ENCODE peak calls at places on chromosome 13, in nine cellular contexts. One of them, this sample, is unnamed.

GRCh38 chr13:39052944-39053343 is 14.7 kb downstream of the NHLRC3 start:
- DNase-seq in aorta: no peak
- DNase-seq in GM23248: no peak
- DNase-seq in tibial nerve: no peak
- DNase-seq in amygdala: no peak
- DNase-seq in astrocyte: no peak
- DNase-seq in stimulated activated CD8-positive, alpha-beta memory T cell treated with anti-CD3 and anti-CD28 coated beads, Interleukin-15, amount 100 ng/mL, for 4 hours: no peak
- DNase-seq in OCI-LY7: no peak
- DNase-seq in nephron progenitor cell: no peak
- DNase-seq in this sample: no peak

GRCh38 chr13:68715651-68716050 is 1392.0 kb upstream of the ATXN8OS start:
- DNase-seq in OCI-LY7: no peak
- DNase-seq in tibial nerve: no peak
- DNase-seq in astrocyte: no peak
- DNase-seq in nephron progenitor cell: no peak
- DNase-seq in GM23248: no peak
- DNase-seq in aorta: no peak
- DNase-seq in stimulated activated CD8-positive, alpha-beta memory T cell treated with anti-CD3 and anti-CD28 coated beads, Interleukin-15, amount 100 ng/mL, for 4 hours: no peak
- DNase-seq in amygdala: no peak
- DNase-seq in this sample: no peak

GRCh38 chr13:33139186-33139585 is 123.0 kb downstream of the KL start:
- DNase-seq in nephron progenitor cell: no peak
- DNase-seq in aorta: peak
- DNase-seq in OCI-LY7: no peak
- DNase-seq in stimulated activated CD8-positive, alpha-beta memory T cell treated with anti-CD3 and anti-CD28 coated beads, Interleukin-15, amount 100 ng/mL, for 4 hours: no peak
- DNase-seq in GM23248: no peak
- DNase-seq in astrocyte: no peak
- DNase-seq in tibial nerve: peak
- DNase-seq in amygdala: no peak
- DNase-seq in this sample: no peak

GRCh38 chr13:38900188-38900587 is 90.4 kb downstream of the STOML3 start:
- DNase-seq in GM23248: peak
- DNase-seq in stimulated activated CD8-positive, alpha-beta memory T cell treated with anti-CD3 and anti-CD28 coated beads, Interleukin-15, amount 100 ng/mL, for 4 hours: no peak
- DNase-seq in aorta: no peak
- DNase-seq in nephron progenitor cell: no peak
- DNase-seq in tibial nerve: no peak
- DNase-seq in astrocyte: no peak
- DNase-seq in amygdala: no peak
- DNase-seq in OCI-LY7: no peak
- DNase-seq in this sample: no peak

GRCh38 chr13:104962411-104962810 is 1573.1 kb downstream of the EFNB2 start:
- DNase-seq in OCI-LY7: no peak
- DNase-seq in nephron progenitor cell: no peak
- DNase-seq in GM23248: no peak
- DNase-seq in tibial nerve: no peak
- DNase-seq in astrocyte: no peak
- DNase-seq in stimulated activated CD8-positive, alpha-beta memory T cell treated with anti-CD3 and anti-CD28 coated beads, Interleukin-15, amount 100 ng/mL, for 4 hours: no peak
- DNase-seq in aorta: no peak
- DNase-seq in amygdala: no peak
- DNase-seq in this sample: no peak

GRCh38 chr13:100075700-100076587 is 12.9 kb upstream of the PCCA start:
- DNase-seq in aorta: no peak
- DNase-seq in OCI-LY7: no peak
- DNase-seq in stimulated activated CD8-positive, alpha-beta memory T cell treated with anti-CD3 and anti-CD28 coated beads, Interleukin-15, amount 100 ng/mL, for 4 hours: no peak
- DNase-seq in tibial nerve: no peak
- DNase-seq in astrocyte: no peak
- DNase-seq in GM23248: peak
- DNase-seq in amygdala: no peak
- DNase-seq in nephron progenitor cell: no peak
- DNase-seq in this sample: no peak

GRCh38 chr13:40146063-40146462 is 490.6 kb downstream of the COG6 start:
- DNase-seq in astrocyte: no peak
- DNase-seq in nephron progenitor cell: no peak
- DNase-seq in stimulated activated CD8-positive, alpha-beta memory T cell treated with anti-CD3 and anti-CD28 coated beads, Interleukin-15, amount 100 ng/mL, for 4 hours: no peak
- DNase-seq in amygdala: no peak
- DNase-seq in aorta: no peak
- DNase-seq in OCI-LY7: peak
- DNase-seq in tibial nerve: no peak
- DNase-seq in GM23248: no peak
- DNase-seq in this sample: no peak

GRCh38 chr13:36530861-36531590 is 98.7 kb downstream of the CCNA1 start:
- DNase-seq in stimulated activated CD8-positive, alpha-beta memory T cell treated with anti-CD3 and anti-CD28 coated beads, Interleukin-15, amount 100 ng/mL, for 4 hours: no peak
- DNase-seq in nephron progenitor cell: no peak
- DNase-seq in GM23248: no peak
- DNase-seq in amygdala: no peak
- DNase-seq in aorta: no peak
- DNase-seq in tibial nerve: no peak
- DNase-seq in astrocyte: no peak
- DNase-seq in OCI-LY7: no peak
- DNase-seq in this sample: no peak

GRCh38 chr13:21435710-21436151 is 23.4 kb downstream of the ZDHHC20 start:
- DNase-seq in amygdala: no peak
- DNase-seq in OCI-LY7: peak
- DNase-seq in GM23248: peak
- DNase-seq in aorta: peak
- DNase-seq in nephron progenitor cell: no peak
- DNase-seq in astrocyte: peak
- DNase-seq in stimulated activated CD8-positive, alpha-beta memory T cell treated with anti-CD3 and anti-CD28 coated beads, Interleukin-15, amount 100 ng/mL, for 4 hours: peak
- DNase-seq in tibial nerve: peak
- DNase-seq in this sample: peak

GRCh38 chr13:41516760-41517159 is 59.4 kb downstream of the RGCC start:
- DNase-seq in nephron progenitor cell: no peak
- DNase-seq in amygdala: no peak
- DNase-seq in astrocyte: no peak
- DNase-seq in stimulated activated CD8-positive, alpha-beta memory T cell treated with anti-CD3 and anti-CD28 coated beads, Interleukin-15, amount 100 ng/mL, for 4 hours: no peak
- DNase-seq in aorta: no peak
- DNase-seq in tibial nerve: no peak
- DNase-seq in OCI-LY7: no peak
- DNase-seq in GM23248: no peak
- DNase-seq in this sample: no peak

GRCh38 chr13:98004107-98004506 is 50.6 kb downstream of the IPO5 start:
- DNase-seq in OCI-LY7: no peak
- DNase-seq in stimulated activated CD8-positive, alpha-beta memory T cell treated with anti-CD3 and anti-CD28 coated beads, Interleukin-15, amount 100 ng/mL, for 4 hours: no peak
- DNase-seq in tibial nerve: no peak
- DNase-seq in aorta: no peak
- DNase-seq in nephron progenitor cell: no peak
- DNase-seq in GM23248: no peak
- DNase-seq in astrocyte: peak
- DNase-seq in amygdala: no peak
- DNase-seq in this sample: no peak

GRCh38 chr13:98517576-98518310 is 59.2 kb downstream of the STK24 start:
- DNase-seq in stimulated activated CD8-positive, alpha-beta memory T cell treated with anti-CD3 and anti-CD28 coated beads, Interleukin-15, amount 100 ng/mL, for 4 hours: no peak
- DNase-seq in astrocyte: no peak
- DNase-seq in tibial nerve: no peak
- DNase-seq in GM23248: no peak
- DNase-seq in OCI-LY7: no peak
- DNase-seq in aorta: no peak
- DNase-seq in nephron progenitor cell: no peak
- DNase-seq in amygdala: no peak
- DNase-seq in this sample: no peak

GRCh38 chr13:95524270-95524901 is 28.1 kb upstream of the CLDN10 start:
- DNase-seq in aorta: no peak
- DNase-seq in amygdala: no peak
- DNase-seq in nephron progenitor cell: no peak
- DNase-seq in GM23248: peak
- DNase-seq in astrocyte: no peak
- DNase-seq in stimulated activated CD8-positive, alpha-beta memory T cell treated with anti-CD3 and anti-CD28 coated beads, Interleukin-15, amount 100 ng/mL, for 4 hours: no peak
- DNase-seq in tibial nerve: no peak
- DNase-seq in OCI-LY7: no peak
- DNase-seq in this sample: no peak

GRCh38 chr13:54836273-54836672 is 1807.7 kb downstream of the OLFM4 start:
- DNase-seq in tibial nerve: no peak
- DNase-seq in GM23248: no peak
- DNase-seq in OCI-LY7: no peak
- DNase-seq in amygdala: no peak
- DNase-seq in aorta: no peak
- DNase-seq in stimulated activated CD8-positive, alpha-beta memory T cell treated with anti-CD3 and anti-CD28 coated beads, Interleukin-15, amount 100 ng/mL, for 4 hours: no peak
- DNase-seq in astrocyte: no peak
- DNase-seq in nephron progenitor cell: no peak
- DNase-seq in this sample: no peak

GRCh38 chr13:45209229-45209628 is 8.4 kb upstream of the KCTD4 start:
- DNase-seq in aorta: no peak
- DNase-seq in astrocyte: no peak
- DNase-seq in OCI-LY7: no peak
- DNase-seq in GM23248: peak
- DNase-seq in amygdala: no peak
- DNase-seq in tibial nerve: no peak
- DNase-seq in nephron progenitor cell: no peak
- DNase-seq in stimulated activated CD8-positive, alpha-beta memory T cell treated with anti-CD3 and anti-CD28 coated beads, Interleukin-15, amount 100 ng/mL, for 4 hours: no peak
- DNase-seq in this sample: no peak

GRCh38 chr13:113192902-113193301 is 15.6 kb downstream of the PCID2 start:
- DNase-seq in aorta: no peak
- DNase-seq in OCI-LY7: no peak
- DNase-seq in tibial nerve: no peak
- DNase-seq in stimulated activated CD8-positive, alpha-beta memory T cell treated with anti-CD3 and anti-CD28 coated beads, Interleukin-15, amount 100 ng/mL, for 4 hours: no peak
- DNase-seq in GM23248: peak
- DNase-seq in nephron progenitor cell: no peak
- DNase-seq in astrocyte: peak
- DNase-seq in amygdala: no peak
- DNase-seq in this sample: no peak

GRCh38 chr13:67736646-67737420 is 506.7 kb upstream of the PCDH9 start:
- DNase-seq in aorta: no peak
- DNase-seq in amygdala: peak
- DNase-seq in stimulated activated CD8-positive, alpha-beta memory T cell treated with anti-CD3 and anti-CD28 coated beads, Interleukin-15, amount 100 ng/mL, for 4 hours: no peak
- DNase-seq in tibial nerve: no peak
- DNase-seq in OCI-LY7: peak
- DNase-seq in GM23248: peak
- DNase-seq in nephron progenitor cell: peak
- DNase-seq in astrocyte: peak
- DNase-seq in this sample: peak

GRCh38 chr13:114021464-114022308 is 47.8 kb upstream of the C13orf46 start:
- DNase-seq in OCI-LY7: no peak
- DNase-seq in tibial nerve: no peak
- DNase-seq in astrocyte: no peak
- DNase-seq in GM23248: no peak
- DNase-seq in nephron progenitor cell: no peak
- DNase-seq in amygdala: peak
- DNase-seq in aorta: no peak
- DNase-seq in stimulated activated CD8-positive, alpha-beta memory T cell treated with anti-CD3 and anti-CD28 coated beads, Interleukin-15, amount 100 ng/mL, for 4 hours: no peak
- DNase-seq in this sample: no peak

GRCh38 chr13:113801289-113801961 is 42.4 kb downstream of the TMEM255B start:
- DNase-seq in GM23248: no peak
- DNase-seq in aorta: no peak
- DNase-seq in amygdala: no peak
- DNase-seq in astrocyte: no peak
- DNase-seq in OCI-LY7: no peak
- DNase-seq in tibial nerve: no peak
- DNase-seq in nephron progenitor cell: no peak
- DNase-seq in stimulated activated CD8-positive, alpha-beta memory T cell treated with anti-CD3 and anti-CD28 coated beads, Interleukin-15, amount 100 ng/mL, for 4 hours: no peak
- DNase-seq in this sample: no peak

GRCh38 chr13:34833562-34834182 is 108.4 kb upstream of the NBEA start:
- DNase-seq in amygdala: no peak
- DNase-seq in astrocyte: peak
- DNase-seq in stimulated activated CD8-positive, alpha-beta memory T cell treated with anti-CD3 and anti-CD28 coated beads, Interleukin-15, amount 100 ng/mL, for 4 hours: no peak
- DNase-seq in aorta: no peak
- DNase-seq in OCI-LY7: peak
- DNase-seq in nephron progenitor cell: no peak
- DNase-seq in tibial nerve: no peak
- DNase-seq in GM23248: peak
- DNase-seq in this sample: peak

GRCh38 chr13:41639955-41640780 is 182.8 kb downstream of the RGCC start:
- DNase-seq in tibial nerve: no peak
- DNase-seq in GM23248: peak
- DNase-seq in amygdala: no peak
- DNase-seq in aorta: no peak
- DNase-seq in nephron progenitor cell: no peak
- DNase-seq in OCI-LY7: no peak
- DNase-seq in astrocyte: no peak
- DNase-seq in stimulated activated CD8-positive, alpha-beta memory T cell treated with anti-CD3 and anti-CD28 coated beads, Interleukin-15, amount 100 ng/mL, for 4 hours: no peak
- DNase-seq in this sample: peak

GRCh38 chr13:52994865-52995264 is 33.7 kb upstream of the OLFM4 start:
- DNase-seq in GM23248: no peak
- DNase-seq in amygdala: no peak
- DNase-seq in stimulated activated CD8-positive, alpha-beta memory T cell treated with anti-CD3 and anti-CD28 coated beads, Interleukin-15, amount 100 ng/mL, for 4 hours: no peak
- DNase-seq in OCI-LY7: no peak
- DNase-seq in tibial nerve: no peak
- DNase-seq in astrocyte: no peak
- DNase-seq in aorta: no peak
- DNase-seq in nephron progenitor cell: no peak
- DNase-seq in this sample: no peak

GRCh38 chr13:24625870-24626419 is 54.3 kb upstream of the ATP12A start:
- DNase-seq in amygdala: no peak
- DNase-seq in nephron progenitor cell: no peak
- DNase-seq in GM23248: peak
- DNase-seq in aorta: no peak
- DNase-seq in tibial nerve: no peak
- DNase-seq in astrocyte: no peak
- DNase-seq in OCI-LY7: peak
- DNase-seq in stimulated activated CD8-positive, alpha-beta memory T cell treated with anti-CD3 and anti-CD28 coated beads, Interleukin-15, amount 100 ng/mL, for 4 hours: no peak
- DNase-seq in this sample: no peak